ENCODE peak calls at places on chromosomes 12 and 14, in seven cellular contexts. K is ascending aorta; L is CD8-positive, alpha-beta T cell; Y is body of pancreas; E is left ventricle myocardium inferior; Z is HL-60; J is psoas muscle. Q is an unnamed sample.

GRCh38 chr12:49251357-49251756 is 13.5 kb upstream of the TUBA1C start:
- DNase-seq in K (no peak), L (no peak), Y (no peak), E (no peak), Z (no peak), J (no peak), Q (no peak)

GRCh38 chr14:34554540-34555250 is 15.2 kb upstream of the EAPP start:
- DNase-seq in K (peak), L (no peak), Y (no peak), E (no peak), Z (no peak), J (no peak), Q (no peak)

GRCh38 chr14:61562321-61563161 is 132.8 kb upstream of the HIF1A start:
- DNase-seq in K (peak), L (no peak), Y (peak), E (no peak), Z (no peak), J (no peak), Q (peak)

GRCh38 chr12:59182191-59182590 is 261.9 kb upstream of the LRIG3 start:
- DNase-seq in K (no peak), L (no peak), Y (no peak), E (no peak), Z (no peak), J (no peak), Q (no peak)

GRCh38 chr14:23207146-23207540 is 23.7 kb upstream of the SLC7A8 start:
- DNase-seq in K (no peak), L (no peak), Y (no peak), E (no peak), Z (no peak), J (no peak), Q (no peak)

GRCh38 chr12:55823419-55823818 is 5.6 kb downstream of the ORMDL2 start:
- DNase-seq in K (peak), L (no peak), Y (no peak), E (no peak), Z (no peak), J (no peak), Q (no peak)

GRCh38 chr12:7856516-7856915 is 16.2 kb downstream of the SLC2A14 start:
- DNase-seq in K (no peak), L (no peak), Y (no peak), E (no peak), Z (no peak), J (no peak), Q (no peak)

GRCh38 chr12:59425798-59426197 is 170.0 kb upstream of the SLC16A7 start:
- DNase-seq in K (no peak), L (no peak), Y (no peak), E (no peak), Z (no peak), J (no peak), Q (no peak)

GRCh38 chr12:53054112-53054878 is 4.4 kb downstream of the TNS2 start:
- DNase-seq in K (peak), L (peak), Y (peak), E (peak), Z (peak), J (peak), Q (peak)

GRCh38 chr12:29709056-29709455 is 74.7 kb downstream of the TMTC1 start:
- DNase-seq in K (no peak), L (no peak), Y (no peak), E (no peak), Z (no peak), J (no peak), Q (no peak)

GRCh38 chr12:67025543-67026114 is 243.5 kb upstream of the CAND1 start:
- DNase-seq in K (no peak), L (peak), Y (peak), E (no peak), Z (peak), J (no peak), Q (no peak)

GRCh38 chr14:100211893-100212292 is 27.1 kb upstream of the YY1 start:
- DNase-seq in K (no peak), L (no peak), Y (no peak), E (no peak), Z (no peak), J (no peak), Q (no peak)

GRCh38 chr14:46063872-46064271 is 587.7 kb downstream of the RPL10L start:
- DNase-seq in K (no peak), L (no peak), Y (no peak), E (no peak), Z (no peak), J (no peak), Q (no peak)

GRCh38 chr14:49966304-49966809 is 73.5 kb downstream of the ARF6 start:
- DNase-seq in K (no peak), L (no peak), Y (peak), E (no peak), Z (no peak), J (no peak), Q (no peak)

GRCh38 chr14:32623300-32624093 is 294.4 kb downstream of the AKAP6 start:
- DNase-seq in K (no peak), L (no peak), Y (no peak), E (no peak), Z (no peak), J (no peak), Q (no peak)

GRCh38 chr12:52190860-52191729 is 719 bp downstream of the KRT80 start:
- DNase-seq in K (no peak), L (no peak), Y (peak), E (no peak), Z (no peak), J (no peak), Q (no peak)

GRCh38 chr14:95496690-95497241 is 19.7 kb downstream of the SYNE3 start:
- DNase-seq in K (no peak), L (no peak), Y (no peak), E (no peak), Z (no peak), J (no peak), Q (peak)

GRCh38 chr12:70255311-70255710 is 12.1 kb downstream of the CNOT2 start:
- DNase-seq in K (no peak), L (no peak), Y (no peak), E (no peak), Z (no peak), J (no peak), Q (no peak)

GRCh38 chr12:121894633-121895032 is 6.0 kb downstream of the PSMD9 start:
- DNase-seq in K (no peak), L (no peak), Y (peak), E (no peak), Z (no peak), J (no peak), Q (no peak)

GRCh38 chr12:50572275-50572674 is 67.5 kb downstream of the DIP2B start:
- DNase-seq in K (no peak), L (no peak), Y (peak), E (no peak), Z (peak), J (no peak), Q (no peak)

GRCh38 chr14:104171029-104171697 is 32.8 kb downstream of the KIF26A start:
- DNase-seq in K (no peak), L (no peak), Y (peak), E (no peak), Z (no peak), J (no peak), Q (no peak)

GRCh38 chr14:70289138-70289537 is 70.3 kb downstream of the COX16 start:
- DNase-seq in K (no peak), L (no peak), Y (no peak), E (no peak), Z (peak), J (no peak), Q (no peak)

GRCh38 chr12:127729381-127729780 is 537.6 kb upstream of the TMEM132C start:
- DNase-seq in K (no peak), L (no peak), Y (no peak), E (no peak), Z (no peak), J (no peak), Q (no peak)

GRCh38 chr14:90681889-90682429 is 134.3 kb downstream of the TTC7B start:
- DNase-seq in K (no peak), L (no peak), Y (no peak), E (no peak), Z (no peak), J (no peak), Q (no peak)

GRCh38 chr12:78278706-78279105 is 448.0 kb downstream of the NAV3 start:
- DNase-seq in K (no peak), L (no peak), Y (no peak), E (no peak), Z (no peak), J (no peak), Q (no peak)

GRCh38 chr12:26126340-26127284 is 1.8 kb upstream of the BHLHE41 start:
- DNase-seq in K (peak), L (no peak), Y (peak), E (peak), Z (peak), J (peak), Q (peak)

GRCh38 chr12:37546901-37547475 is 769.6 kb upstream of the ALG10B start:
- DNase-seq in K (no peak), L (no peak), Y (no peak), E (no peak), Z (no peak), J (no peak), Q (no peak)

GRCh38 chr14:51167587-51168219 is 72.3 kb upstream of the TMX1 start:
- DNase-seq in K (no peak), L (no peak), Y (no peak), E (no peak), Z (peak), J (no peak), Q (no peak)

GRCh38 chr14:85566603-85567002 is 36.7 kb downstream of the FLRT2 start:
- DNase-seq in K (no peak), L (no peak), Y (no peak), E (no peak), Z (no peak), J (no peak), Q (no peak)

GRCh38 chr12:94745562-94745961 is 95.2 kb upstream of the TMCC3 start:
- DNase-seq in K (no peak), L (no peak), Y (no peak), E (no peak), Z (no peak), J (no peak), Q (no peak)

GRCh38 chr14:91307046-91307445 is 62.5 kb upstream of the GPR68 start:
- DNase-seq in K (no peak), L (no peak), Y (no peak), E (no peak), Z (no peak), J (no peak), Q (no peak)

GRCh38 chr12:96121271-96121711 is 72.9 kb upstream of the ELK3 start:
- DNase-seq in K (no peak), L (no peak), Y (no peak), E (no peak), Z (peak), J (no peak), Q (peak)

GRCh38 chr14:61564623-61565091 is 130.7 kb upstream of the HIF1A start:
- DNase-seq in K (peak), L (no peak), Y (no peak), E (no peak), Z (no peak), J (no peak), Q (no peak)

GRCh38 chr14:81066672-81067071 is 111.3 kb downstream of the TSHR start:
- DNase-seq in K (no peak), L (no peak), Y (no peak), E (no peak), Z (no peak), J (no peak), Q (no peak)

GRCh38 chr14:102507026-102507860 is 2.3 kb downstream of the ANKRD9 start:
- DNase-seq in K (no peak), L (no peak), Y (no peak), E (no peak), Z (no peak), J (no peak), Q (peak)

GRCh38 chr14:102507891-102508312 is 1.7 kb downstream of the ANKRD9 start:
- DNase-seq in K (no peak), L (no peak), Y (no peak), E (no peak), Z (no peak), J (no peak), Q (no peak)

GRCh38 chr14:102508774-102509743 is 517 bp downstream of the ANKRD9 start:
- DNase-seq in K (peak), L (no peak), Y (peak), E (peak), Z (no peak), J (peak), Q (peak)

GRCh38 chr14:102509744-102510615 is at the start of gene ANKRD9:
- DNase-seq in K (peak), L (peak), Y (peak), E (peak), Z (peak), J (peak), Q (peak)

DNA sequence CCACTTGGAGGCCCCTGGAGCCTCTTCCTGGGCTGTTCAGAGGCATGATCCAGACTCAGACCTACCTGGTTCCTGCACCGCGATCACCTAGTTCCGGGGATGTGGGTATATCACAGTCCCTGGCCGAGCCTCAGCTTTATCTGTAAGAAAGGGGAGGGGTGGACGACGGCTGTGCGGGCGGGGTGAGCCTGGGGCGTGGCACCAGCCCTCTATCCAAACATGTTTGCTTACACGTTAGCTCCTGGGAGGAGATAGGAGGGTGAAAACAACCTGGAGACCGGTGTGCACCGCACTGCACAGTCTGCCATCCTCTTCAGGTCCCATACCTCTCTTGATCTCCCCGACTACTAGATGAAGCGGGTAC is 1.2 kb downstream of the ANKRD9 start:
- DNase-seq in K (no peak), L (no peak), Y (peak), E (peak), Z (no peak), J (no peak), Q (peak)
- TF ChIP-seq CTCF in K (no peak), L (no peak), Y (no peak), E (no peak), Z (no peak), J (no peak), Q (no peak)

GRCh38 chr12:76108356-76108755 is 23.9 kb upstream of the NAP1L1 start:
- DNase-seq in K (no peak), L (no peak), Y (no peak), E (no peak), Z (no peak), J (no peak), Q (no peak)
- TF ChIP-seq CTCF in K (no peak), L (no peak), Y (no peak), E (no peak), Z (no peak), J (no peak), Q (no peak)

DNA sequence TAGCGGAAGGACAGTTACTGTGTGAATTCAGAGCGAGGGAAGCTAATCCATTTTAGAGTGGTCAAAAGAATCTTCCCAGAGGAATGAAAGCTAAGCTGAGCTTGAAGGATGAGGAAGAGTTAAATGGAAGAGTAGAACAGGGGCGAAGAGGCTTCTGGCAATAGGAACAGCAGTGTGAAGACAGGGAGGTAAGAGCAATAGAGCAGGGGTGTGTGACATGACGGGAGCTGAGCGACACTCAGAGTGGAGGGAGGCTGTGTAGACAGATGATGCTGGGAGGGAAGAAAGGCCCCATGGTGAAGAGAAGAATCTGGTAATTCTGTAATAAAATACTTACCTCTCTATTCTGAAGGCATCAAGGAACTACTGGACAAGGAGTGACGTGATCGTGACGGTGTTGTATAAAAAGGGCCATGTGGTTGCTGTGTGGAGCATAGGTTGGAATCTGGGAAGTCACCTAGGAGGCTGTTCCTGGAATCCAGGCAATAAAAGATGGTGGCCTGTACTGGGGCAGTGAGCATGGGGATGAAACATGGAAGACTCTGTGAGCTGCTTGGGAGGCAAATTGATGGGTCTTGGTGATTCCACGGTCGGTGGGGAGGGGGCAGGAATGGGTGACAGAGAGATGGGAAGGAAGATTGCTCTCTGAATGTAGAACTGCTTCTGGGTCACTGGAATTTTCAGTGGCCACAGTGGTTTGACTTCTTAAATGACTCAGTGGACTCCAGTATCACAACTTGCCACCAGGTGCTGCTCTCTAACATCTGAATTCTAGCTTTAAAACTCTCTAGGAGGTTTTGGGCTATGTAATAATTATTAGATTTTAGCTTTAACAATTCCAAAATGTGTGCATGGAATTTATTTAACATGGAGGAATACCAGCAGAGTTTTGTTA is 164.1 kb downstream of the ATP23 start:
- DNase-seq in K (no peak), L (no peak), Y (no peak), E (no peak), Z (no peak), J (no peak), Q (no peak)
- TF ChIP-seq CTCF in K (no peak), L (no peak), Y (no peak), E (peak), Z (no peak), J (peak), Q (no peak)

GRCh38 chr12:18805516-18806248 is 67.8 kb downstream of the CAPZA3 start:
- DNase-seq in K (no peak), L (no peak), Y (no peak), E (no peak), Z (no peak), J (no peak), Q (no peak)
- TF ChIP-seq CTCF in K (no peak), L (no peak), Y (no peak), E (peak), Z (no peak), J (no peak), Q (no peak)

Q was measured in CD14-positive monocyte.